ENCODE peak calls at places on chromosomes 12 and 14, in seven cellular contexts. One of them, this sample, is unnamed.

GRCh38 chr12:102680296-102680695 is 199.9 kb upstream of the IGF1 start:
- DNase-seq in RCC 7860: no peak
- DNase-seq in CD8-positive, alpha-beta T cell: no peak
- DNase-seq in NCI-H1105: no peak
- DNase-seq in NCI-H1694 treated with DMSO at 0.1 percent for 48 hours: no peak
- DNase-seq in lung: no peak
- DNase-seq in A172: no peak
- DNase-seq in this sample: no peak

GRCh38 chr14:58751788-58752187 is 114.0 kb downstream of the DACT1 start:
- DNase-seq in RCC 7860: no peak
- DNase-seq in A172: no peak
- DNase-seq in CD8-positive, alpha-beta T cell: no peak
- DNase-seq in lung: no peak
- DNase-seq in NCI-H1694 treated with DMSO at 0.1 percent for 48 hours: no peak
- DNase-seq in NCI-H1105: no peak
- DNase-seq in this sample: no peak

GRCh38 chr12:3251067-3251466 is 173.9 kb downstream of the TSPAN9 start:
- DNase-seq in NCI-H1105: no peak
- DNase-seq in NCI-H1694 treated with DMSO at 0.1 percent for 48 hours: no peak
- DNase-seq in RCC 7860: no peak
- DNase-seq in CD8-positive, alpha-beta T cell: no peak
- DNase-seq in A172: no peak
- DNase-seq in lung: no peak
- DNase-seq in this sample: no peak

GRCh38 chr12:100499416-100499815 is 25.8 kb downstream of the NR1H4 start:
- DNase-seq in CD8-positive, alpha-beta T cell: no peak
- DNase-seq in NCI-H1105: no peak
- DNase-seq in RCC 7860: no peak
- DNase-seq in NCI-H1694 treated with DMSO at 0.1 percent for 48 hours: no peak
- DNase-seq in A172: no peak
- DNase-seq in lung: no peak
- DNase-seq in this sample: no peak

GRCh38 chr12:65649126-65649525 is 175.2 kb upstream of the HMGA2 start:
- DNase-seq in lung: peak
- DNase-seq in NCI-H1694 treated with DMSO at 0.1 percent for 48 hours: no peak
- DNase-seq in CD8-positive, alpha-beta T cell: no peak
- DNase-seq in NCI-H1105: no peak
- DNase-seq in A172: peak
- DNase-seq in RCC 7860: peak
- DNase-seq in this sample: peak

GRCh38 chr14:104731249-104731924 is 7.4 kb downstream of the ADSS1 start:
- DNase-seq in CD8-positive, alpha-beta T cell: no peak
- DNase-seq in NCI-H1105: no peak
- DNase-seq in RCC 7860: no peak
- DNase-seq in lung: no peak
- DNase-seq in A172: no peak
- DNase-seq in NCI-H1694 treated with DMSO at 0.1 percent for 48 hours: peak
- DNase-seq in this sample: peak

GRCh38 chr14:48429512-48429911 is 754.1 kb upstream of the MDGA2 start:
- DNase-seq in NCI-H1105: no peak
- DNase-seq in CD8-positive, alpha-beta T cell: no peak
- DNase-seq in lung: no peak
- DNase-seq in NCI-H1694 treated with DMSO at 0.1 percent for 48 hours: no peak
- DNase-seq in A172: no peak
- DNase-seq in RCC 7860: no peak
- DNase-seq in this sample: no peak

GRCh38 chr12:123867141-123867540 is 105.0 kb downstream of the DNAH10 start:
- DNase-seq in lung: no peak
- DNase-seq in NCI-H1105: no peak
- DNase-seq in NCI-H1694 treated with DMSO at 0.1 percent for 48 hours: no peak
- DNase-seq in A172: no peak
- DNase-seq in RCC 7860: no peak
- DNase-seq in CD8-positive, alpha-beta T cell: no peak
- DNase-seq in this sample: no peak